ENCODE peak calls at places on chromosomes 6 and 20, in seven cellular contexts. S is K562, Z is HCT116, P is A549, R is endothelial cell of umbilical vein, X is H1, K is HepG2. T is an unnamed sample.

GRCh38 chr6:143061597-143062385 is 1.1 kb downstream of the AIG1 start:
- DNase-seq in S (no peak), X (no peak), K (peak), P (no peak), R (no peak), Z (no peak), T (no peak)

GRCh38 chr6:126040826-126041225 is 54.5 kb downstream of the TRMT11 start:
- DNase-seq in R (peak), Z (no peak), X (no peak), K (peak), S (no peak), P (peak), T (peak)

GRCh38 chr6:32551410-32551809 is 21.3 kb upstream of the HLA-DRB5 start:
- DNase-seq in K (no peak), X (no peak), P (no peak), R (no peak), Z (no peak), S (no peak), T (no peak)

GRCh38 chr6:52691718-52692117 is 20.8 kb downstream of the TMEM14A start:
- DNase-seq in P (no peak), K (no peak), R (no peak), X (no peak), Z (no peak), S (no peak), T (no peak)

GRCh38 chr6:145887969-145888368 is 73.4 kb upstream of the FBXO30 start:
- DNase-seq in S (no peak), K (no peak), P (peak), X (no peak), Z (no peak), R (peak), T (peak)

GRCh38 chr6:106693343-106693742 is 64.0 kb downstream of the QRSL1 start:
- DNase-seq in R (no peak), K (no peak), X (no peak), P (no peak), S (no peak), Z (no peak), T (no peak)

GRCh38 chr6:158610319-158610968 is 34.1 kb downstream of the DYNLT1 start:
- DNase-seq in R (no peak), S (no peak), P (no peak), Z (no peak), X (no peak), K (no peak), T (no peak)

GRCh38 chr6:15628499-15629131 is 34.2 kb downstream of the DTNBP1 start:
- DNase-seq in Z (no peak), P (no peak), X (no peak), R (no peak), S (no peak), K (no peak), T (peak)

GRCh38 chr6:34529665-34530327 is 26.3 kb downstream of the SPDEF start:
- DNase-seq in S (no peak), R (no peak), X (no peak), P (peak), K (peak), Z (no peak), T (no peak)

GRCh38 chr6:163745566-163746400 is 331.3 kb downstream of the QKI start:
- DNase-seq in Z (no peak), K (peak), X (peak), S (peak), P (peak), R (peak), T (no peak)

GRCh38 chr6:25320459-25320858 is 41.3 kb downstream of the CARMIL1 start:
- DNase-seq in R (peak), Z (no peak), S (no peak), X (no peak), P (no peak), K (no peak), T (no peak)

GRCh38 chr6:3162565-3163247 is 5.4 kb upstream of the TUBB2A start:
- DNase-seq in S (peak), P (peak), K (peak), Z (peak), X (no peak), R (peak), T (peak)

GRCh38 chr6:4615891-4616290 is 160.3 kb upstream of the CDYL start:
- DNase-seq in X (no peak), P (no peak), Z (no peak), S (no peak), K (no peak), R (no peak), T (no peak)

GRCh38 chr20:962223-962622 is 39.9 kb downstream of the RSPO4 start:
- DNase-seq in Z (no peak), S (no peak), X (no peak), K (no peak), R (no peak), P (no peak), T (no peak)

GRCh38 chr6:159063549-159063948 is 18.8 kb upstream of the TAGAP start:
- DNase-seq in R (no peak), Z (no peak), X (no peak), K (no peak), P (no peak), S (no peak), T (no peak)

GRCh38 chr6:116847234-116847633 is 18.4 kb upstream of the GPRC6A start:
- DNase-seq in Z (peak), K (peak), P (peak), X (no peak), S (no peak), R (peak), T (peak)

GRCh38 chr6:136579800-136580199 is 29.6 kb upstream of the MAP7 start:
- DNase-seq in P (no peak), S (no peak), R (no peak), X (no peak), K (no peak), Z (no peak), T (no peak)

GRCh38 chr6:35302604-35303218 is 5.1 kb downstream of the DEF6 start:
- DNase-seq in R (no peak), Z (peak), S (peak), X (no peak), K (no peak), P (no peak), T (peak)

GRCh38 chr20:12916699-12917098 is 92.1 kb upstream of the SPTLC3 start:
- DNase-seq in R (no peak), S (no peak), P (no peak), Z (no peak), K (peak), X (no peak), T (no peak)

GRCh38 chr6:29964904-29965872 is 22.9 kb downstream of the HLA-A start:
- DNase-seq in P (peak), S (peak), R (peak), K (peak), X (peak), Z (peak), T (peak)

GRCh38 chr20:13008761-13009681 is at the start of gene SPTLC3:
- DNase-seq in Z (no peak), X (peak), P (no peak), K (peak), R (peak), S (no peak), T (peak)

GRCh38 chr6:170245233-170245992 is 45.5 kb downstream of the DLL1 start:
- DNase-seq in S (no peak), K (no peak), Z (no peak), P (no peak), X (no peak), R (no peak), T (no peak)

GRCh38 chr6:170086639-170087420 is 204.0 kb downstream of the DLL1 start:
- DNase-seq in R (no peak), K (no peak), P (no peak), Z (no peak), X (no peak), S (no peak), T (peak)

GRCh38 chr20:62064788-62065668 is 653 bp downstream of the TAF4 start:
- DNase-seq in S (peak), X (no peak), P (no peak), R (no peak), Z (no peak), K (no peak), T (peak)

GRCh38 chr20:62067547-62068260 is 2.0 kb upstream of the TAF4 start:
- DNase-seq in Z (no peak), S (no peak), P (no peak), K (no peak), R (no peak), X (no peak), T (no peak)

GRCh38 chr20:62066983-62067433 is 1.3 kb upstream of the TAF4 start:
- DNase-seq in R (no peak), Z (no peak), P (no peak), K (peak), S (peak), X (no peak), T (no peak)

GRCh38 chr20:62065669-62066338 is at the start of gene TAF4:
- DNase-seq in K (peak), P (peak), Z (no peak), X (no peak), S (peak), R (peak), T (peak)

GRCh38 chr20:62066339-62066982 is 780 bp upstream of the TAF4 start:
- DNase-seq in X (peak), R (peak), Z (no peak), P (peak), S (peak), K (peak), T (peak)
- TF ChIP-seq POLR2A in X (peak), R (no peak), Z (no peak), P (no peak), S (peak), K (peak), T (no peak)

DNA sequence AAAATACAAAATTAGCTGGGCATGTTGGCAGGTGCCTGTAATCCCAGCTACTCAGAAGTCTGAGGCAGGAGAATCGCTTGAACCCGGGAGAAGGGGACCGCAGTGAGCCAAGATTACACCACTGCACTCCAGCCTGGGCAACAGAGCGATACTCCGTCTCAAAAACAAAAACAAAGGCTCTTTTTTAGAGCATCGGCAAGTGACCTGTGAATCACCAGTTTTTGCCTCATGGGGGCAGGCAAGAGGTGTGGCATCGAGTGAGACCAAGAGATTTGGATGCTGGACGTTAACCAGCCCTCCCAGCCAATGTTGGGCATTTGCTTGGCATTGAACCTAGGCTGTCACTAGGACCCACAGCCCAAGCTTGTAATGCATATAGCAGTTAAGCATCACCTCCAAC is 14.6 kb upstream of the CDK5RAP1 start:
- DNase-seq in R (no peak), Z (no peak), P (peak), X (peak), S (no peak), K (peak), T (peak)
- TF ChIP-seq MAX in R (no peak), Z (no peak), P (no peak), X (no peak), S (no peak), K (no peak), T (no peak)

GRCh38 chr20:44406572-44407100 is 51.1 kb downstream of the HNF4A start:
- DNase-seq in K (no peak), P (no peak), X (no peak), S (no peak), R (no peak), Z (no peak), T (no peak)

GRCh38 chr20:44409132-44409600 is 53.7 kb downstream of the HNF4A start:
- DNase-seq in X (no peak), K (no peak), S (no peak), R (no peak), P (no peak), Z (no peak), T (no peak)

GRCh38 chr20:44405246-44405645 is 49.7 kb downstream of the HNF4A start:
- DNase-seq in P (no peak), K (no peak), X (no peak), S (no peak), R (no peak), Z (no peak), T (no peak)

GRCh38 chr20:44405785-44406571 is 50.5 kb downstream of the HNF4A start:
- DNase-seq in Z (no peak), K (no peak), P (no peak), X (no peak), S (no peak), R (no peak), T (no peak)

DNA sequence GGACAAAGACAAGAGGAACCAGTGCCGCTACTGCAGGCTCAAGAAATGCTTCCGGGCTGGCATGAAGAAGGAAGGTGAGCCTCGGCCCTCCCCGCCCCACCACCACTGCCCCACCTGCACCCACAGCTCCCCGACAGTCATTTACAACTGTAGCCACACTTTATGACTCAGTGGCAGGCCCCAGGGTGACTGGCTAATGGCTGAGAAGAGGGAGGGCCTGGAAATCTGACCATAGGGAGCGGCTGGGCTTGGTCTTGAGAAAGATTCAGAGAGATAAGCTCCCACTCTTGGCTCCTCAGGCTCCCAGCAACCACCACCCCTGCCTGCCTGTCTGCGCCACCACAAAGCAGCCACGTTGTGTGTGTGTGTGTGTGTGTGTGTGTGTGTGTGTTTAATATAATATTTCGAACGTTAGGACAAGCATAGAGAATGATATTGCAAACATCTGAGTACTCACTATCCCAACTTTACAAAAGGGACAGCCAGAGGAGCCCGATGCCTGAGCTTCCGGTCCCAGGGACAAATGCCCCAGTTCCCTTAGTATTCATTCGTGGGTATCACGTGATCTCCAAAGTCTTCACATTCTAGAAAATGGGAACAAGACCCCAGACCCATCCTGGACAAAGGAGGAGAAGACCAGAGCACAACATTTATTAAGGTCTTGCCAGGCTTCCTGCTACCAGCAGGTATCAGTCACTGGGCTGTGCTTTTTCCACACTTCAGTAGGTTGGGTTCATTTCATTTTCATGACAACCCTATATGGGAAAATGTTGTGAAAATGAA is 52.1 kb downstream of the HNF4A start:
- DNase-seq in X (no peak), S (peak), P (peak), K (no peak), R (no peak), Z (peak), T (peak)
- TF ChIP-seq POLR2A in X (no peak), S (no peak), P (no peak), K (no peak), R (no peak), Z (no peak), T (no peak)

GRCh38 chr6:64680446-64680845 is 1026.6 kb downstream of the EYS start:
- DNase-seq in X (no peak), K (no peak), P (no peak), Z (no peak), R (peak), S (no peak), T (no peak)
- TF ChIP-seq MAX in X (no peak), K (no peak), P (no peak), Z (no peak), R (no peak), S (no peak), T (no peak)

DNA sequence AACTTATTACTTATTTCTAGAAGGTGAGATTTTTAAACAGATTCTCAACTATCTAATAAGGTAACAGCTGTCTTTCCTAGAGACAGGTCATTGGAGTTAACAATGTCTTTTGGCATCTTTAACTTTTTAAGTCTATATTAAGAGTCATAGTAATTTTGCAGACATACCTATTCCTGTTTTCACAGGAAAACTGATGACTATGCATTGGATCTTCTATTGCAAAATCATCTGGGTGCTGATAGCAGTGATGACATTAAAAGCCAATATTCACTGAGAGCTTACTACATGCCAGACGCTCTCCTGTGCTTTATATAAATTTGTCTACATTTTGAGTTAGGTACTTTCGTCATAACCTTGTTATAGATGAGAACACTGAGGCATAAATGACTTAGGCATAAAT is 462.4 kb upstream of the MARCKS start:
- DNase-seq in R (no peak), X (no peak), S (no peak), P (no peak), Z (no peak), K (no peak), T (no peak)
- TF ChIP-seq POLR2A in R (no peak), X (no peak), S (no peak), P (no peak), Z (no peak), K (no peak), T (no peak)

GRCh38 chr6:161480416-161481165 is 206.7 kb upstream of the AGPAT4 start:
- DNase-seq in S (no peak), Z (no peak), R (no peak), P (no peak), X (no peak), K (no peak), T (no peak)
- TF ChIP-seq MAX in S (no peak), Z (no peak), R (no peak), P (no peak), X (no peak), K (no peak), T (no peak)

GRCh38 chr20:49219091-49219923 is at the start of gene DDX27:
- DNase-seq in X (peak), R (peak), P (peak), S (peak), K (peak), Z (peak), T (peak)
- TF ChIP-seq POLR2A in X (peak), R (peak), P (peak), S (peak), K (peak), Z (peak), T (peak)

DNA sequence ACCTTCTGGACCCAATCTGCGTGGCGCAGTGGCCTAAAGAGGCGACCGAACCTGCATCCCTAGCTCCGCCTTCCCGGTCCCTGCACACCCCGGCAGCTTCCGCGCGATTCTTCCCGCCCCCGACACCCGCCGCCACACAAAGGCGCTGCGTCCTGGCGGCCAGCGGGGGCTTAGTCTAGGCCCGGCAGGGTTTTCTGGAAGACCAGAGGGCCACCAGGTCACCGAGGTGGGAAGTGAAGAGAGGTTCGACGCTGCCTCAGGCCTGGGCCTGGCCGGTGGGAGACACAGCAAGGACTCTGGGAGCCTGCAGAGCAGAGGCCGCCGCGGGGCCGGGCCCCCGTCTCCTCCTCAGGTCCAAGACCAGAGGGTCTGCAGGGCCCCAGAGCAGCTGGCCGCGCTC is 154.9 kb downstream of the OR2B2 start:
- DNase-seq in Z (no peak), X (no peak), S (peak), K (no peak), R (no peak), P (no peak), T (no peak)
- TF ChIP-seq MAX in Z (no peak), X (peak), S (no peak), K (no peak), R (no peak), P (no peak), T (no peak)

T was measured in NB4.